ENCODE peak calls at places on chromosome 11, in seven cellular contexts. N is IMR-90; L is cardiac septum; B is upper lobe of right lung; V is activated naive CD8-positive, alpha-beta T cell treated with anti-CD3 and anti-CD28 coated beads, Interleukin-2, amount 10 ng/mL, durations not matched to agents 7 days and 5 days; I is RWPE1; K is dorsolateral prefrontal cortex. E is an unnamed sample.

GRCh38 chr11:5004429-5005274 is 10.0 kb downstream of the OR51L1 start:
- DNase-seq in V (no peak), K (peak; percentile 55), B (no peak), I (peak; percentile 18), L (no peak), N (peak; percentile 61), E (peak; percentile 71)

GRCh38 chr11:62025429-62026105 is 58.1 kb upstream of the FTH1 start:
- DNase-seq in K (peak; percentile 7), V (peak; percentile 59), N (peak; percentile 91), B (peak; percentile 71), I (peak; percentile 94), L (peak; percentile 87), E (peak; percentile 99)

GRCh38 chr11:17692931-17693330 is 26.4 kb upstream of the MYOD1 start:
- DNase-seq in K (no peak), L (no peak), I (no peak), V (no peak), B (no peak), N (no peak), E (no peak)

GRCh38 chr11:59754859-59755700 is at the start of gene STX3:
- DNase-seq in L (peak; percentile 90), K (peak; percentile 53), V (peak; percentile 87), B (peak; percentile 93), I (peak; percentile 77), N (peak; percentile 35), E (peak; percentile 84)

GRCh38 chr11:6219359-6219758 is 14.0 kb downstream of the C11orf42 start:
- DNase-seq in B (no peak), V (no peak), K (no peak), N (peak; percentile 90), L (no peak), I (peak; percentile 84), E (peak; percentile 93)

GRCh38 chr11:62427630-62428233 is 8.9 kb downstream of the SCGB1A1 start:
- DNase-seq in B (no peak), K (no peak), I (no peak), N (peak; percentile 58), V (no peak), L (no peak), E (no peak)

GRCh38 chr11:67060111-67060522 is 3.5 kb downstream of the RHOD start:
- DNase-seq in I (peak; percentile 78), L (no peak), B (no peak), K (no peak), V (no peak), N (peak; percentile 36), E (peak; percentile 65)

GRCh38 chr11:95924414-95924760 is 480 bp upstream of the MTMR2 start:
- DNase-seq in K (no peak), I (no peak), B (no peak), N (peak; percentile 48), L (no peak), V (no peak), E (no peak)

GRCh38 chr11:3022300-3022967 is 30.3 kb upstream of the NAP1L4 start:
- DNase-seq in V (peak; percentile 46), K (no peak), B (no peak), I (no peak), N (peak; percentile 73), L (no peak), E (peak; percentile 90)